ENCODE peak calls at places on chromosomes 5 and 9, in four cellular contexts. V is HL-60, G is K562, K is GM12878. J is an unnamed sample.
A peak's percentile ranks its signal among the peaks of the same experiment; 100 is the strongest.

GRCh38 chr5:3593771-3594513 is 1.7 kb upstream of the IRX1 start:
- DNase-seq in V (no peak), G (no peak), K (no peak), J (no peak)

GRCh38 chr9:117704597-117704996 is 394 bp downstream of the TLR4 start:
- DNase-seq in V (no peak), G (no peak), K (no peak), J (no peak)

GRCh38 chr5:171709930-171710329 is 75.7 kb upstream of the SMIM23 start:
- DNase-seq in K (no peak), V (no peak), G (no peak), J (no peak)

GRCh38 chr9:81292056-81292805 is 397.1 kb downstream of the TLE1 start:
- DNase-seq in K (no peak), G (no peak), V (no peak), J (no peak)

GRCh38 chr9:36942891-36943290 is 91.2 kb downstream of the PAX5 start:
- DNase-seq in G (no peak), V (no peak), K (no peak), J (no peak)

GRCh38 chr5:74054139-74054538 is 428.1 kb downstream of the ARHGEF28 start:
- DNase-seq in K (no peak), V (no peak), G (no peak), J (no peak)

GRCh38 chr5:55636711-55637110 is 75.4 kb downstream of the SLC38A9 start:
- DNase-seq in K (no peak), G (no peak), V (no peak), J (no peak)

GRCh38 chr5:150111121-150111520 is 24.8 kb upstream of the CSF1R start:
- DNase-seq in V (no peak), G (peak; percentile 6), K (no peak), J (no peak)

GRCh38 chr5:147483961-147484707 is 25.7 kb downstream of the DPYSL3 start:
- DNase-seq in K (no peak), G (no peak), V (no peak), J (no peak)

GRCh38 chr5:150278046-150278760 is 11.4 kb downstream of the CAMK2A start:
- DNase-seq in V (no peak), G (no peak), K (no peak), J (no peak)

GRCh38 chr5:103394676-103395075 is 136.1 kb downstream of the MACIR start:
- DNase-seq in V (no peak), G (no peak), K (no peak), J (no peak)

GRCh38 chr5:62538017-62538942 is 40.3 kb upstream of the LRRC70 start:
- DNase-seq in K (peak; percentile 17), G (peak; percentile 35), V (peak; percentile 35), J (no peak)

GRCh38 chr5:140631063-140631462 is 1.9 kb downstream of the CD14 start:
- DNase-seq in G (no peak), K (no peak), V (peak; percentile 86), J (no peak)

DNA sequence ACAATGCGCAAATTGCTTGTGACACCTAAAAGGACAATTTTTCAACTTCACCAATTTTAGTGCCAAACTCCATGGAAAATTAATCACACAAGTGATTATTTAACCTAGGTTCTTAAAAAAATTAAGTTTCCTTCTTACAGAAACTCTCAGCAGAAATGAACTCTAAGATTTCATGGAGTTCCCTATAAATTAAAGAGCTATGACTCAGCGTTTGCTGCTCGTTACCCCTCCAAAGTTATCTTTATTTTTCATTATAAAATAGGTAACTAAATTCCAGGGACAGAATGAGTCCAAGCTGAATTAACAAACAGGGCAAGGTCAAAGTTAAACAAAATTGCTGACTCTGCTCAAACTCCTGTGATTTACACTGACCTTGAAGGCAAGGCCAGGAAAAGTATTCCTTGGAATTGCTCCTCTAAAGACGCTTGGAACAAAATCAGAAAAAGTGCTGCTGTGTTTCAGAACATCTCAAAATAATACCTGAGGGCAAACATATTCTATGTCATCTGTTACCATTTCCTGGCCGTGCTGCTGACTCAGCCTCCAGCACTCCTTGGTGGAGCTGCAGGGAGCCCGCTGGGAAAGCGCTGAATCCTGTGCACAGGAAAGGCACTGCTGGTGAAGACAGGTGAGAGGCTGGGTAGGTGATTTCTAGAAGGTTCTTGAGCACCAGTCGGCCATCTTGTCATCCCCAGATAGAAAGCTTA is 2.5 kb upstream of the CMBL start:
- DNase-seq in K (no peak), V (no peak), G (peak; percentile 57), J (no peak)
- TF ChIP-seq POLR2AphosphoS5 in K (no peak), V (no peak), G (no peak), J (no peak)

DNA sequence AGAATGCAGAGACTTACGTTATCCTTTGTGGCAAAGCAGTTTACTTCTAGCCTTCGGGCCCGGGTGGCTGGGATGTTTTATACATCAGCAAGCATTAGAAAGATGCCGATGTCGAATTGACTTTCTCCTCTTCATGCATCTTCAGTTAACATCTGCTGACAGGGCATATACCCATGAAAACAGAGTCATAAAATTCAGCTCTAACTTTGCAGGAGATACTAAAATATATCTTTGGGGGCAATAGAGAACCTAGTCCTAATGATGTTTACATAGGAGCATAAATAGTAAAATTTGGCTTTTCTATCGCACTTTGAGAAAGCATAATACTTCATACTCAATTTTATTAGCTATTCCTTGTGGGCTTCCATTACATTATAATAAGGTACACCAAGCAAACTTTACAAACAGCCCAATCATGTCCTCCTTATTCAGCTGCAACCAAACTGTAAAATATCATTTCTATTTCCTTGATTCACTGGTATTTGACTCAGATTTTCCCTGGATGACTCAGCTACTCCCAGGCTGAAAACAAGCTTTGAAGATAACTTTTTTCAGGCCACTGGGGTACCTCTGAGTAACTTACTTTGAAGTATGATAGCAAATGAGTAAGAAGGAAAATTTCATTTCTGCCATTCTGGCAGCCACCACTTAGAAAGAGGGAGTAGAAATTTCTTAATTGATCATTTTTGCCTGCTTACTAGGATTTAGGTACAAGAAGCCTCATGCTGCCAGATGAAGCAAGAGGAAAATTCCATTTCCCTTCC is 247.7 kb downstream of the PRELID2 start:
- DNase-seq in G (no peak), V (no peak), K (no peak), J (no peak)
- TF ChIP-seq SPI1 in G (no peak), V (no peak), K (no peak), J (no peak)

GRCh38 chr5:134561871-134562296 is 36.4 kb downstream of the JADE2 start:
- DNase-seq in V (no peak), G (peak; percentile 49), K (no peak), J (no peak)

GRCh38 chr5:134560698-134561097 is 35.2 kb downstream of the JADE2 start:
- DNase-seq in V (no peak), K (no peak), G (no peak), J (no peak)

GRCh38 chr5:134555889-134556311 is 30.4 kb downstream of the JADE2 start:
- DNase-seq in V (no peak), K (no peak), G (peak; percentile 30), J (no peak)

GRCh38 chr5:134556994-134557393 is 31.5 kb downstream of the JADE2 start:
- DNase-seq in G (no peak), K (no peak), V (no peak), J (no peak)

GRCh38 chr5:134559672-134560071 is 34.2 kb downstream of the JADE2 start:
- DNase-seq in K (no peak), G (no peak), V (no peak), J (no peak)
- TF ChIP-seq POLR2AphosphoS5 in K (no peak), G (no peak), V (no peak), J (no peak)

DNA sequence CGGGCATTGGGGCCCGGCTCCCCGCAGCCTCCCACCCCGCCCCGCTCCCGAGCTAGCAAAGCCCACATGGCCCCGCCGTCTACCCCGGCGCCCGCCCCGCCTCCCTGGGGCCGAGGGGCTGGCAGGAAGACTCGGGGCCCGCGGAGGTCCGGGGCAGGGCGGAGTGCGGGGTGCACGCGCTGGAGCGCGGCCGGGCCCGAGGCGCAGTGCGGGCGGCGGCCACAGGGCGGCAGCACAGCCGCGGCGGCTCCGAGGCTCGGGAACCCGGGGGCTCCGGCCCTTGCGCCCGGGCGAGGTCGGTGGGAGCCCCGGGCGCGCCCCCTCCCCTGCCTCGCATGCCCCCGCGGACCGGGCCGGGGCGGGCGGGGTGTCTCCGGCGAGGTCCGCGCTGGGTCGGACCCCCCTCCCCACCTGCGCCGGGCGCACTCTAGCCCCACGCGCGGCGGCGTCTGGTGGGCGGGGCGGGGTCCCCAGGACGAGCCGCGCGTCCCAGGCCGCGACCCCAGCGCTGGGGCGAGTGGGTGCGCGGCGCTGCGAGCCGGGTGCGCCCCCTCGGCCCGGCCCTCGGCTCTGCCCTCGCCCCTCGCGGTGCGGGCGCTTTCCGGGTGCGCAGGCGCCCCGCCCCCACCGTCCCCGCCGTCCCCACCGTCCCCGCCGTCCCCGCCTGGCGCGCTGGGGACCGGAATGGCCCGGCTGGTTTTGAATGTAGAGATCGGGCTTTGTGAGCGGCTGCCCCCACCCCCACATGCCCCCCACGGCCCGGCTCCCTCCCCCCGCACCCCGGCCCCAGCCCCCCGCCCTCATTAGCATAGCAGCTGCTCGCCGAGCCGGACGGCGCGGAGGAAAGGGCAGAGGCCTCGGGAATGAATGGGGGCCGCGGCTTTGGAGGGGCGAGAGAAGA is 6.5 kb downstream of the NRARP start:
- DNase-seq in K (no peak), V (no peak), G (peak; percentile 92), J (peak; percentile 91)
- TF ChIP-seq SPI1 in K (no peak), V (no peak), G (no peak), J (no peak)

J was measured in GM12891.